ENCODE peak calls at places on chromosomes 7 and 10, in seven cellular contexts. A is transverse colon, G is stomach, Y is K562, L is suprapubic skin, D is esophagus muscularis mucosa, O is HepG2. J is an unnamed sample.

GRCh38 chr10:86252573-86252972 is 114.0 kb downstream of the GRID1 start:
- DNase-seq in A (no peak), D (no peak), O (no peak), G (no peak), Y (no peak), L (no peak), J (no peak)

GRCh38 chr7:5367661-5368060 is 56.0 kb downstream of the TNRC18 start:
- DNase-seq in G (no peak), O (no peak), L (no peak), A (no peak), D (no peak), Y (no peak), J (peak)

GRCh38 chr7:44283381-44284211 is 41.8 kb downstream of the CAMK2B start:
- DNase-seq in G (no peak), D (no peak), Y (no peak), A (peak), L (peak), O (no peak), J (peak)

GRCh38 chr10:102418612-102419560 is at the start of gene PSD:
- DNase-seq in L (no peak), D (no peak), G (no peak), A (no peak), O (no peak), Y (peak), J (no peak)

GRCh38 chr10:66378117-66378876 is 547.5 kb upstream of the LRRTM3 start:
- DNase-seq in O (no peak), L (no peak), Y (no peak), G (no peak), A (no peak), D (no peak), J (no peak)

GRCh38 chr7:8455426-8455825 is 22.0 kb downstream of the NXPH1 start:
- DNase-seq in D (no peak), Y (no peak), L (no peak), A (no peak), G (no peak), O (no peak), J (no peak)

GRCh38 chr7:17367502-17367901 is 69.0 kb downstream of the AHR start:
- DNase-seq in G (no peak), L (no peak), A (no peak), Y (no peak), O (no peak), D (no peak), J (no peak)

GRCh38 chr7:7761340-7761973 is 43.0 kb upstream of the RPA3 start:
- DNase-seq in O (peak), G (no peak), L (no peak), A (no peak), D (no peak), Y (no peak), J (no peak)

GRCh38 chr7:124662372-124662771 is 103.2 kb downstream of the GPR37 start:
- DNase-seq in O (no peak), L (no peak), Y (no peak), A (no peak), G (no peak), D (no peak), J (no peak)

GRCh38 chr7:51850141-51850540 is 533.5 kb upstream of the COBL start:
- DNase-seq in D (no peak), G (no peak), O (no peak), A (no peak), Y (no peak), L (no peak), J (no peak)

GRCh38 chr10:1054684-1055083 is 1.5 kb upstream of the WDR37 start:
- DNase-seq in G (no peak), L (no peak), D (no peak), Y (no peak), O (no peak), A (no peak), J (no peak)

GRCh38 chr10:110207805-110208613 is 604 bp downstream of the MXI1 start:
- DNase-seq in D (peak), A (peak), G (peak), L (no peak), Y (peak), O (no peak), J (peak)

GRCh38 chr7:24255139-24255538 is 28.9 kb upstream of the NPY start:
- DNase-seq in A (no peak), O (no peak), D (no peak), L (no peak), Y (no peak), G (no peak), J (no peak)

GRCh38 chr7:57179776-57180415 is 47.7 kb upstream of the ZNF479 start:
- DNase-seq in A (no peak), L (no peak), G (no peak), O (no peak), Y (no peak), D (no peak), J (no peak)

GRCh38 chr7:107643407-107643806 is 17.2 kb upstream of the SLC26A4 start:
- DNase-seq in D (no peak), L (no peak), G (no peak), Y (no peak), A (no peak), O (no peak), J (no peak)

GRCh38 chr7:67371429-67372305 is 375.0 kb downstream of the TYW1 start:
- DNase-seq in D (no peak), O (peak), Y (peak), G (peak), L (no peak), A (peak), J (peak)

GRCh38 chr10:4717670-4718069 is 108.3 kb upstream of the AKR1E2 start:
- DNase-seq in G (no peak), O (no peak), Y (no peak), L (no peak), D (no peak), A (no peak), J (no peak)

GRCh38 chr7:116952640-116953371 is 495 bp upstream of the ST7 start:
- DNase-seq in G (peak), A (peak), L (peak), O (peak), D (no peak), Y (peak), J (peak)

GRCh38 chr7:23299770-23300300 is 696 bp downstream of the MALSU1 start:
- DNase-seq in Y (peak), L (no peak), D (no peak), O (peak), G (no peak), A (no peak), J (no peak)

GRCh38 chr7:131769241-131769640 is 212.8 kb upstream of the PODXL start:
- DNase-seq in Y (no peak), A (no peak), L (no peak), O (no peak), D (no peak), G (no peak), J (no peak)

GRCh38 chr10:47420305-47421056 is 36.4 kb upstream of the ZNF488 start:
- DNase-seq in G (no peak), O (no peak), Y (no peak), A (no peak), L (no peak), D (peak), J (no peak)

GRCh38 chr10:129969528-129970264 is 5.6 kb upstream of the EBF3 start:
- DNase-seq in L (no peak), O (no peak), Y (no peak), A (no peak), D (no peak), G (no peak), J (peak)

GRCh38 chr7:82442492-82443043 is 1.0 kb downstream of the CACNA2D1 start:
- DNase-seq in Y (no peak), O (no peak), L (no peak), G (no peak), D (no peak), A (no peak), J (peak)

GRCh38 chr10:117501460-117502035 is 41.0 kb upstream of the EMX2 start:
- DNase-seq in L (peak), G (no peak), O (no peak), Y (no peak), A (no peak), D (no peak), J (peak)

GRCh38 chr7:98323597-98324322 is 42.3 kb downstream of the BRI3 start:
- DNase-seq in O (no peak), A (no peak), G (no peak), L (no peak), D (no peak), Y (no peak), J (no peak)

GRCh38 chr10:5596611-5597341 is 69.6 kb downstream of the ASB13 start:
- DNase-seq in Y (no peak), G (no peak), A (no peak), L (no peak), D (no peak), O (no peak), J (no peak)

GRCh38 chr7:94656925-94657731 is 1.2 kb upstream of the SGCE start:
- DNase-seq in Y (no peak), G (no peak), O (no peak), D (peak), A (no peak), L (no peak), J (no peak)

GRCh38 chr7:34158754-34159153 is 253.4 kb downstream of the BMPER start:
- DNase-seq in A (no peak), O (peak), D (no peak), L (no peak), Y (no peak), G (no peak), J (no peak)

DNA sequence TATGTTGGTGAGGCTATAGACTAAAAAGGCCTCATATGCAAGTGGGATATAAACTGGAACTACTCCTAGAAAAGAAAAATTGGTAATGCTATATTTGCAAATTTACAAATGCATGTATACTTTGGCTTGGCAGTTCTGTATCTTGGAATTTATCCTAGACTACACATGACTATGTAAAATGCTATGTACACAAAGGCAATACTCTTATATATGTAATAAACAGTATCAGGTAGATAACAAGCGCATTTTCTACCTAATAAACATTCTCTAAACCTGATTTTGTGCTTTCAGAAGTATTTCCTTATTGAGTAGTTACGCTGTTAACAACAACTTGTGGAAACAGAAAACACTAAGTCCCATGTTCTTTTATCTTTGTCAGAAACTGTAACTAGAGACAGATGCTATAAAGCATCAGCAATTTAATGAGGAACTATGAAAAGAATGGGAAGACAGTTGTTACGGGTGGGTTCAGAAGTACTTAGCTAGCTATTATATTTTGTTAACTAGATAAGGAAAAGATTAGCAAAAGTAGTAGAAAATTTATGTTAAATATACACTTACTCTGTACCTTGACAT is 107.7 kb downstream of the ARHGAP12 start:
- DNase-seq in Y (no peak), D (no peak), O (no peak), L (no peak), A (no peak), G (no peak), J (no peak)
- TF ChIP-seq POLR2AphosphoS5 in Y (no peak), D (no peak), O (no peak), L (no peak), A (no peak), G (no peak), J (no peak)

DNA sequence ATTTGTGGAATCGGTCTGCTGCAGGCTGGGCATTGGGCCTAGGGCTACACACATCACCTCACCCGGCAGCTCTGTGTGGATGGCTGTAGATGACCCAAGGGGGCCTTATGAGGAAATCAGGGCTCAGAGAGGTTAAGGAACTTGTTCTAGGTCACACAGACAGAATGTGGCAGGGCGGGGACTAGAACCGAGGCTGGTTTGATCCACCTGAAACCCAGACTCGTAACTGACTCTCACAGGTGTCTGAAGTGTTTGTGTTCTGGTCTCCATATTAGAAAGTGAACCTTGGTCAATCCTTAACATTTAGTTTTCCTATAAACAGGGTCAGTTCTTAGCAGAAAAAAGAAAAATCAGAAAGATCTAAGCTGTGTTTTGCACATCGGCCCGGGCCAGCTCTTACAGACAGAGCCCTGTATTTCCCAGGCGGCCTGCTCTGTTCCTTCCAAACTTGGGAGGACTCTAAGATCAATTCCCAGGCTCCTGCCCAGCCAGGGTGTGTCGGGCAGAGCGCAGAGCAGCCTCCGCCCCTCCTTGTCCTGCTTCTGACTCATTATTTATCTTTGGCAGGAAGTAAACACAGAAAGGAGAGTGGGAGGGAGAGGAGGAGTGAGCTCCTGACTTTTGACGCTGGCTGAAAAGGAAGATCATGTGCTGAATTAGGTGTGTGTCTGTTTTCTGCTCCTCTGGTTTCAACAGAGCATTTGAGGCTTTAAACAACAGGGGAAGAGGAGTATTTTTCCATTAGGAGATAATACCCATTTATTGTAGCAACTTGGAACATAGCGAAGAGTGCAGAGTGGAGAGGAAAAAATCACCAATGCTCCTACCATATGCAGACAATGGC is 74.1 kb downstream of the TACC2 start:
- DNase-seq in L (peak), G (peak), O (peak), A (peak), D (peak), Y (peak), J (peak)
- TF ChIP-seq EP300 in L (peak), G (peak), O (peak), A (peak), D (peak), Y (peak), J (peak)

DNA sequence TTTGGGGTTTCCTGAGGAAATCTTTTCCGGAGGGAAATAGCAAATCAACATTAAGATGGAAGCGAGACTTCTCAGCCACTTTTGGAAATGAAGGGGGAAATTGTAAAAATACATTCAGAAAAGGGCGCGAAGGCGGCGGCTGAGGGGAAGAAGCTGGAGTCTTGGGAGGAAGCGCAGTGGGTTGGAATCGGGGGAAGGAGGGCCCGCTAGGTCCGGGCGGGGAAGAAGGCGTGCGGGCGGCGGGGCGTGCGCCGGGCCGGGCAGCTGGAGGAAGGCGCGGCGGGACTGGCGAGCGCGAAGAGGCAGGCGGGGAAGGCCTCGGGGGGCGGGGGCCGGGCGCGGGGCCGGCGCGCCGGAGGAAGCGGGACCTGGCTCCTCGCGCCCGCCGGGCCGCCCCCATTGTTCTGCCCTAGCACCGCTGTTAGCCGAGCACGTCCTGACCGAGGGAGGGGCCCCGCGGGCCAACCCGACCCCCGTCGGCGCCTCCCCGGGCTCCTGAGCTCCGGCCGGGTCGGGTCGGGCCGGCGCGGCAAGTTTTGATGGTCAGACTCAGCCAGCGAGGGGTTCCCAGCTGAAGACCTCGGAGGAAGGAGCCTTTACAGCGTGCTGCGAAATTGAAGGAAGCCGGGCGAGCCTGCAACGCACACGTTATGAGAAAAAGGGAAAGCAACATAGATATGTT is 1.6 kb upstream of the SKIDA1 start:
- DNase-seq in D (no peak), Y (peak), O (peak), L (peak), A (peak), G (peak), J (peak)
- TF ChIP-seq POLR2AphosphoS5 in D (peak), Y (no peak), O (peak), L (peak), A (no peak), G (peak), J (peak)

DNA sequence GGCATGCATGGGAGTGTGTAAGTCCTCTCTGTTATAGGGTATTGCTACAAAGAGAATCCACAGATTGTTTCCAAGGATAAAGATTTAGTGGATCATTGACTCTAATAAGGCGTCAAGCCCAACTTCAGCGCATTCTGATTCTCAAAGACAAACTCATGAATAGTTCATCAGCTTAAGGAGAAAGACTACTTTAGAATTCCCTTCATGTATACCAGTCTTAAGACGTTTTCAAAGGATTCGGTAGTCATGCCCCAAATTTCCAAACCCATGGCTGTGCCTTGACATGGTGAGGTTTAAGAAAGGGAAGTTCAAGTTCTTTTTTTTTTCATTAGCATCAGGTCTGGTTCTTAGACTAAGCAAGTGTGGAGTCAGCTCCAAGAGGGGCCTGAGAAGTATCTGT is 46.6 kb upstream of the ABLIM1 start:
- DNase-seq in D (no peak), O (no peak), Y (no peak), L (no peak), A (no peak), G (no peak), J (no peak)
- TF ChIP-seq EP300 in D (no peak), O (no peak), Y (no peak), L (no peak), A (no peak), G (no peak), J (no peak)

GRCh38 chr10:114374141-114374791 is 30.0 kb downstream of the AFAP1L2 start:
- DNase-seq in Y (no peak), D (no peak), L (no peak), A (peak), O (no peak), G (no peak), J (peak)

GRCh38 chr10:114375082-114375481 is 29.2 kb downstream of the AFAP1L2 start:
- DNase-seq in L (no peak), Y (no peak), G (no peak), D (no peak), O (no peak), A (no peak), J (no peak)

GRCh38 chr10:114370199-114370598 is 34.1 kb downstream of the AFAP1L2 start:
- DNase-seq in G (no peak), L (no peak), O (no peak), A (no peak), Y (no peak), D (no peak), J (no peak)

GRCh38 chr10:114370993-114371392 is 33.3 kb downstream of the AFAP1L2 start:
- DNase-seq in O (no peak), A (no peak), G (no peak), D (no peak), Y (no peak), L (no peak), J (no peak)

GRCh38 chr10:114372179-114372578 is 32.1 kb downstream of the AFAP1L2 start:
- DNase-seq in D (no peak), Y (no peak), G (no peak), A (peak), L (no peak), O (no peak), J (no peak)
- TF ChIP-seq POLR2AphosphoS5 in D (no peak), Y (no peak), G (no peak), A (no peak), L (no peak), O (no peak), J (no peak)

DNA sequence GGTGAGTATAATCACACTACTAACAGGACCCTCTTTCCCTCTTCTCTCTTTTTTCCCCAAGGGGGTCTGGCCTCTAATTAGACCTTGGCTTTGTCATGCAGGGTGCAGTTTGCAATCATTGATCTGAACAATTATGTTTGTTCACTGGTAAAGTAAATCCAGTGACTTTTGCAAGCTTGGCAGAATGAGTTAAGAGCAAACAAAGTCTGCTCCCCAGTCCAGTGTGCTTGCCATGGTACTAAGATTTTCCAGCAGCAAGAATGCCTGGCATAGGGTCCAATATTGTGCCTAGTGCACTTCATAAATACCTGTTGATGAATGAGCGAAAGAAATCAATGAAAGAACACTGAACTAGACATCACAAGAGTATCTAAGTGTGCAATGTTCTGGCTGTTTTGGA is 43.9 kb downstream of the PLXDC2 start:
- DNase-seq in Y (no peak), L (no peak), A (no peak), D (no peak), O (no peak), G (no peak), J (no peak)
- TF ChIP-seq EP300 in Y (no peak), L (no peak), A (no peak), D (no peak), O (no peak), G (no peak), J (no peak)

GRCh38 chr7:26198133-26198780 is 2.3 kb downstream of the HNRNPA2B1 start:
- DNase-seq in L (no peak), G (no peak), O (no peak), D (no peak), A (no peak), Y (no peak), J (no peak)
- TF ChIP-seq POLR2AphosphoS5 in L (no peak), G (no peak), O (no peak), D (no peak), A (no peak), Y (peak), J (no peak)